ENCODE peak calls at places on chromosome 12, in nine cellular contexts. One of them, this sample, is unnamed.

GRCh38 chr12:118189761-118190181 is 53.8 kb downstream of the PEBP1 start:
- DNase-seq in sigmoid colon: peak; percentile 65
- DNase-seq in tibial artery: no peak
- DNase-seq in transverse colon: no peak
- DNase-seq in GM12878: no peak
- DNase-seq in K562: no peak
- DNase-seq in psoas muscle: no peak
- DNase-seq in cardiac muscle cell: peak; percentile 71
- DNase-seq in CD4-positive, alpha-beta T cell: no peak
- DNase-seq in this sample: peak; percentile 54

GRCh38 chr12:42660968-42661937 is 71.7 kb upstream of the PRICKLE1 start:
- DNase-seq in sigmoid colon: no peak
- DNase-seq in K562: no peak
- DNase-seq in tibial artery: no peak
- DNase-seq in transverse colon: no peak
- DNase-seq in cardiac muscle cell: no peak
- DNase-seq in psoas muscle: no peak
- DNase-seq in CD4-positive, alpha-beta T cell: no peak
- DNase-seq in GM12878: no peak
- DNase-seq in this sample: no peak

GRCh38 chr12:6745751-6746525 is 7.0 kb downstream of the MLF2 start:
- DNase-seq in GM12878: no peak
- DNase-seq in tibial artery: no peak
- DNase-seq in cardiac muscle cell: no peak
- DNase-seq in transverse colon: no peak
- DNase-seq in K562: no peak
- DNase-seq in psoas muscle: no peak
- DNase-seq in sigmoid colon: no peak
- DNase-seq in CD4-positive, alpha-beta T cell: no peak
- DNase-seq in this sample: no peak

GRCh38 chr12:92208613-92209121 is 63.0 kb upstream of the BTG1 start:
- DNase-seq in cardiac muscle cell: peak; percentile 67
- DNase-seq in tibial artery: no peak
- DNase-seq in sigmoid colon: no peak
- DNase-seq in K562: peak; percentile 30
- DNase-seq in psoas muscle: no peak
- DNase-seq in transverse colon: no peak
- DNase-seq in GM12878: peak; percentile 71
- DNase-seq in CD4-positive, alpha-beta T cell: no peak
- DNase-seq in this sample: no peak

GRCh38 chr12:130009961-130010360 is 106.1 kb upstream of the TMEM132D start:
- DNase-seq in sigmoid colon: no peak
- DNase-seq in CD4-positive, alpha-beta T cell: no peak
- DNase-seq in K562: no peak
- DNase-seq in transverse colon: no peak
- DNase-seq in tibial artery: no peak
- DNase-seq in cardiac muscle cell: no peak
- DNase-seq in GM12878: no peak
- DNase-seq in psoas muscle: no peak
- DNase-seq in this sample: no peak

GRCh38 chr12:40331886-40332285 is 107.1 kb downstream of the LRRK2 start:
- DNase-seq in K562: no peak
- DNase-seq in cardiac muscle cell: no peak
- DNase-seq in sigmoid colon: no peak
- DNase-seq in psoas muscle: no peak
- DNase-seq in tibial artery: no peak
- DNase-seq in transverse colon: no peak
- DNase-seq in CD4-positive, alpha-beta T cell: no peak
- DNase-seq in GM12878: no peak
- DNase-seq in this sample: no peak

GRCh38 chr12:29552324-29552927 is 54.9 kb upstream of the OVCH1 start:
- DNase-seq in sigmoid colon: peak; percentile 74
- DNase-seq in GM12878: no peak
- DNase-seq in tibial artery: peak; percentile 74
- DNase-seq in cardiac muscle cell: peak; percentile 79
- DNase-seq in CD4-positive, alpha-beta T cell: peak; percentile 42
- DNase-seq in K562: peak; percentile 62
- DNase-seq in transverse colon: peak; percentile 69
- DNase-seq in psoas muscle: peak; percentile 58
- DNase-seq in this sample: peak; percentile 74

GRCh38 chr12:43861847-43862150 is 25.9 kb downstream of the TMEM117 start:
- DNase-seq in sigmoid colon: no peak
- DNase-seq in GM12878: no peak
- DNase-seq in K562: no peak
- DNase-seq in CD4-positive, alpha-beta T cell: no peak
- DNase-seq in tibial artery: no peak
- DNase-seq in cardiac muscle cell: no peak
- DNase-seq in psoas muscle: no peak
- DNase-seq in transverse colon: no peak
- DNase-seq in this sample: no peak

GRCh38 chr12:3222935-3223334 is 145.8 kb downstream of the TSPAN9 start:
- DNase-seq in sigmoid colon: no peak
- DNase-seq in GM12878: no peak
- DNase-seq in K562: no peak
- DNase-seq in CD4-positive, alpha-beta T cell: no peak
- DNase-seq in transverse colon: no peak
- DNase-seq in psoas muscle: no peak
- DNase-seq in cardiac muscle cell: no peak
- DNase-seq in tibial artery: no peak
- DNase-seq in this sample: no peak

GRCh38 chr12:12229556-12230092 is 37.2 kb downstream of the LRP6 start:
- DNase-seq in sigmoid colon: no peak
- DNase-seq in tibial artery: no peak
- DNase-seq in GM12878: no peak
- DNase-seq in transverse colon: no peak
- DNase-seq in CD4-positive, alpha-beta T cell: no peak
- DNase-seq in cardiac muscle cell: peak; percentile 45
- DNase-seq in K562: no peak
- DNase-seq in psoas muscle: no peak
- DNase-seq in this sample: no peak

GRCh38 chr12:27859648-27860047 is 79.6 kb upstream of the MANSC4 start:
- DNase-seq in cardiac muscle cell: no peak
- DNase-seq in psoas muscle: no peak
- DNase-seq in GM12878: no peak
- DNase-seq in transverse colon: no peak
- DNase-seq in K562: peak; percentile 62
- DNase-seq in sigmoid colon: no peak
- DNase-seq in tibial artery: no peak
- DNase-seq in CD4-positive, alpha-beta T cell: no peak
- DNase-seq in this sample: no peak

GRCh38 chr12:55926738-55927587 is 731 bp downstream of the PYM1 start:
- DNase-seq in CD4-positive, alpha-beta T cell: peak; percentile 87
- DNase-seq in psoas muscle: peak; percentile 87
- DNase-seq in GM12878: peak; percentile 81
- DNase-seq in tibial artery: peak; percentile 94
- DNase-seq in K562: peak; percentile 97
- DNase-seq in transverse colon: peak; percentile 91
- DNase-seq in sigmoid colon: peak; percentile 94
- DNase-seq in cardiac muscle cell: peak; percentile 95
- DNase-seq in this sample: peak; percentile 92

GRCh38 chr12:106894774-106895173 is 60.9 kb upstream of the TMEM263 start:
- DNase-seq in tibial artery: no peak
- DNase-seq in psoas muscle: no peak
- DNase-seq in cardiac muscle cell: no peak
- DNase-seq in transverse colon: no peak
- DNase-seq in GM12878: no peak
- DNase-seq in CD4-positive, alpha-beta T cell: no peak
- DNase-seq in K562: no peak
- DNase-seq in sigmoid colon: no peak
- DNase-seq in this sample: no peak

GRCh38 chr12:106897082-106897481 is 58.6 kb upstream of the TMEM263 start:
- DNase-seq in psoas muscle: no peak
- DNase-seq in sigmoid colon: no peak
- DNase-seq in transverse colon: no peak
- DNase-seq in GM12878: no peak
- DNase-seq in cardiac muscle cell: peak; percentile 11
- DNase-seq in CD4-positive, alpha-beta T cell: no peak
- DNase-seq in tibial artery: no peak
- DNase-seq in K562: peak; percentile 13
- DNase-seq in this sample: no peak

GRCh38 chr12:106893451-106893850 is 62.3 kb upstream of the TMEM263 start:
- DNase-seq in transverse colon: no peak
- DNase-seq in CD4-positive, alpha-beta T cell: no peak
- DNase-seq in tibial artery: no peak
- DNase-seq in GM12878: no peak
- DNase-seq in psoas muscle: no peak
- DNase-seq in sigmoid colon: no peak
- DNase-seq in K562: no peak
- DNase-seq in cardiac muscle cell: no peak
- DNase-seq in this sample: no peak

GRCh38 chr12:106898001-106898966 is 57.4 kb upstream of the TMEM263 start:
- DNase-seq in transverse colon: no peak
- DNase-seq in CD4-positive, alpha-beta T cell: no peak
- DNase-seq in psoas muscle: no peak
- DNase-seq in tibial artery: no peak
- DNase-seq in GM12878: no peak
- DNase-seq in cardiac muscle cell: no peak
- DNase-seq in K562: no peak
- DNase-seq in sigmoid colon: no peak
- DNase-seq in this sample: no peak

GRCh38 chr12:106896603-106897002 is 59.1 kb upstream of the TMEM263 start:
- DNase-seq in CD4-positive, alpha-beta T cell: no peak
- DNase-seq in K562: no peak
- DNase-seq in sigmoid colon: no peak
- DNase-seq in cardiac muscle cell: no peak
- DNase-seq in transverse colon: no peak
- DNase-seq in tibial artery: no peak
- DNase-seq in psoas muscle: no peak
- DNase-seq in GM12878: no peak
- DNase-seq in this sample: no peak
- H3K27me3 ChIP-seq in CD4-positive, alpha-beta T cell: no peaks in the 10 kb centered on the region
- H3K27me3 ChIP-seq in K562: peaks cover 22% of the 10 kb centered on the region
- H3K27me3 ChIP-seq in sigmoid colon: no peaks in the 10 kb centered on the region
- H3K27me3 ChIP-seq in cardiac muscle cell: peaks cover 2% of the 10 kb centered on the region
- H3K27me3 ChIP-seq in transverse colon: no peaks in the 10 kb centered on the region
- H3K27me3 ChIP-seq in tibial artery: no peaks in the 10 kb centered on the region
- H3K27me3 ChIP-seq in psoas muscle: no peaks in the 10 kb centered on the region
- H3K27me3 ChIP-seq in GM12878: peaks cover 2% of the 10 kb centered on the region
- H3K27me3 ChIP-seq in this sample: no peaks in the 10 kb centered on the region

GRCh38 chr12:131603106-131604033 is 107.5 kb upstream of the SFSWAP start:
- DNase-seq in tibial artery: no peak
- DNase-seq in CD4-positive, alpha-beta T cell: no peak
- DNase-seq in cardiac muscle cell: no peak
- DNase-seq in psoas muscle: no peak
- DNase-seq in sigmoid colon: no peak
- DNase-seq in transverse colon: no peak
- DNase-seq in K562: no peak
- DNase-seq in GM12878: no peak
- DNase-seq in this sample: no peak
- H3K27ac ChIP-seq in tibial artery: no peak overlapping the region
- H3K27ac ChIP-seq in CD4-positive, alpha-beta T cell: no peak overlapping the region
- H3K27ac ChIP-seq in cardiac muscle cell: no peak overlapping the region
- H3K27ac ChIP-seq in psoas muscle: no peak overlapping the region
- H3K27ac ChIP-seq in sigmoid colon: no peak overlapping the region
- H3K27ac ChIP-seq in transverse colon: no peak overlapping the region
- H3K27ac ChIP-seq in K562: no peak overlapping the region
- H3K27ac ChIP-seq in GM12878: no peak overlapping the region
- H3K27ac ChIP-seq in this sample: no peak overlapping the region

DNA sequence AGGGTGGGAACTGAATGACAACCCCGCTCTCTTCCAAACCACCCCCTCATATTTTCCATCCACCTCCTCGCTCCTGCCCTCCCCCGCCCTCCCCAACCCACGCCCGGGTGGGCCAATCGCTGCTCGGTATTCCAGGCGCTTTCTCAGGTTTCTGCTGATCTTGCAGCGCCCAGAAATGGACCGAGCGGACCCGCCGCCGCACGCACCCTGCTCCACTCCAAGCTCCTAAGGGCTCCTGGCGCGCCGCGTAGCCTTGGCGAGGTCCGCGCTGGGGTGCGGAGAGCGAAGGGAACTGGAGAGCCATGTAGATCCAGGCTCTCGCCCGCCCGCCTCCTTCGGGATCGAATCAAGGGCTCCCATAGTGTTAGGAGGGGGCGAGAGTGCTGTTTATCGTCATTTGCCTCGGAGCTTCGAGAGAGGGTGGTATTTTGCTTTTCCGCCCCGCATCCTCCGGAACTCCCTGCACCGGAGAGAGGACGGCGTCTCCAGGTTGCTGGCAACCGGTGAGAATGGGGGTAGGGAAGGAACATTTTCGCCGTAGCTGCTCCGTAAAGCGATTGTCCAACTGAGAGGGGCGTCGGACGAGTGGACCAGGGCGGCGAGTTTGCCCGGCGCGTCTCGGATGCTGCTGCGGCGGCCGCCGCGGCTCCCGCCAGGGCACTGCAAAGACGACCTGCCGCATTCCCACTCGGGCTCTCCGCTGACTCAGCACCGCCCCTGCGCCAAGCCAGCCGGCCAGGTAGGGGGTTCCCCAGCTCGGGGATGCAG is at the start of gene KCNA1:
- DNase-seq in tibial artery: no peak
- DNase-seq in cardiac muscle cell: peak; percentile 19
- DNase-seq in psoas muscle: peak; percentile 23
- DNase-seq in GM12878: no peak
- DNase-seq in transverse colon: no peak
- DNase-seq in K562: no peak
- DNase-seq in sigmoid colon: peak; percentile 70
- DNase-seq in CD4-positive, alpha-beta T cell: no peak
- DNase-seq in this sample: no peak
- H3K27me3 ChIP-seq in tibial artery: peaks cover 2% of the 10 kb centered on the region
- H3K27me3 ChIP-seq in cardiac muscle cell: peaks cover 99% of the 10 kb centered on the region
- H3K27me3 ChIP-seq in psoas muscle: peaks cover 81% of the 10 kb centered on the region
- H3K27me3 ChIP-seq in GM12878: peaks cover 15% of the 10 kb centered on the region
- H3K27me3 ChIP-seq in transverse colon: peaks cover 97% of the 10 kb centered on the region
- H3K27me3 ChIP-seq in K562: peaks cover 34% of the 10 kb centered on the region
- H3K27me3 ChIP-seq in sigmoid colon: peaks cover 10% of the 10 kb centered on the region
- H3K27me3 ChIP-seq in CD4-positive, alpha-beta T cell: peaks cover 84% of the 10 kb centered on the region
- H3K27me3 ChIP-seq in this sample: no peaks in the 10 kb centered on the region

DNA sequence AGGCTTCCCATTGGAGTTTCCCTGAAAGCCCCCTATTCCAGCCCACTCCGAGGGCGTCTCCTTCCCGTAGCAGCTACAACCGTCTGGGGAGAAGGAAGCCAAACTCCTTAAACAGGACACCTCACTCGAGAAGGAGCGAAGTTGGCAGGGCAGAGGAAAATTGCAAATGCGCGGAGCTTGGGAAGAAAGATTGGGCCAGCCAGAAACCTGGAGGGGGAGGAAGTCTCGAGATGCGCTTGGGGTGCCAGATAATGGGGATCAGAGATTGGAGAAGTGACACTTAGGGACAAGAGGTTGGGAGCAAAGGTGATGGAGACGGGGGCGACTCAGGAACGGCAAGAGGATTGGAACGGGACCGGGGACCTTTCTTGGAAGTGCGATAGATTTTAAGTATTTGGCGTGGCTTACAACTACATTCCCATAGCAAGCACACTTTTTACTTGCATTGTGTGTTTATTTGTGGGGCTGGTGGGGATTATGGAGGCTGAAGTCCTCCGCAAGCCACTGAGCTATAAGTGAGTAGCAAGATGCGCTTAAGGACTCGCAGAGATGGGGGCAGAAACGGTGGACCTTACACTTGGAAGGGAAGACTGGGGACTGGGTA is 926 bp downstream of the HRK start:
- DNase-seq in transverse colon: no peak
- DNase-seq in K562: no peak
- DNase-seq in cardiac muscle cell: peak; percentile 8
- DNase-seq in tibial artery: no peak
- DNase-seq in CD4-positive, alpha-beta T cell: no peak
- DNase-seq in GM12878: no peak
- DNase-seq in sigmoid colon: no peak
- DNase-seq in psoas muscle: no peak
- DNase-seq in this sample: no peak
- H3K27ac ChIP-seq in transverse colon: no peak overlapping the region
- H3K27ac ChIP-seq in K562: no peak overlapping the region
- H3K27ac ChIP-seq in cardiac muscle cell: no peak overlapping the region
- H3K27ac ChIP-seq in tibial artery: no peak overlapping the region
- H3K27ac ChIP-seq in CD4-positive, alpha-beta T cell: no peak overlapping the region
- H3K27ac ChIP-seq in GM12878: no peak overlapping the region
- H3K27ac ChIP-seq in sigmoid colon: no peak overlapping the region
- H3K27ac ChIP-seq in psoas muscle: no peak overlapping the region
- H3K27ac ChIP-seq in this sample: no peak overlapping the region

GRCh38 chr12:93381183-93381975 is 3.7 kb downstream of the NUDT4 start:
- DNase-seq in GM12878: no peak
- DNase-seq in CD4-positive, alpha-beta T cell: no peak
- DNase-seq in psoas muscle: no peak
- DNase-seq in sigmoid colon: no peak
- DNase-seq in cardiac muscle cell: no peak
- DNase-seq in K562: no peak
- DNase-seq in tibial artery: no peak
- DNase-seq in transverse colon: no peak
- DNase-seq in this sample: no peak
- H3K27me3 ChIP-seq in GM12878: no peaks in the 10 kb centered on the region
- H3K27me3 ChIP-seq in CD4-positive, alpha-beta T cell: no peaks in the 10 kb centered on the region
- H3K27me3 ChIP-seq in psoas muscle: no peaks in the 10 kb centered on the region
- H3K27me3 ChIP-seq in sigmoid colon: no peaks in the 10 kb centered on the region
- H3K27me3 ChIP-seq in cardiac muscle cell: no peaks in the 10 kb centered on the region
- H3K27me3 ChIP-seq in K562: no peaks in the 10 kb centered on the region
- H3K27me3 ChIP-seq in tibial artery: no peaks in the 10 kb centered on the region
- H3K27me3 ChIP-seq in transverse colon: no peaks in the 10 kb centered on the region
- H3K27me3 ChIP-seq in this sample: no peaks in the 10 kb centered on the region

This sample was measured in testis.